ENCODE peak calls at places on chromosomes 12 and 14, in nine cellular contexts. One of them, this sample, is unnamed.

GRCh38 chr14:94378527-94379290 is 9.7 kb downstream of the SERPINA1 start:
- DNase-seq in epithelial cell of esophagus: no peak
- DNase-seq in AG08395: no peak
- DNase-seq in activated CD8-positive, alpha-beta T cell treated with anti-CD3 and anti-CD28 coated beads for 36 hours: no peak
- DNase-seq in NCI-H1092: no peak
- DNase-seq in activated CD4-positive, alpha-beta T cell treated with anti-CD3 and anti-CD28 coated beads, Interleukin-2, amount 50 U/mL, for 48 hours: no peak
- DNase-seq in NCI-H1436: no peak
- DNase-seq in frontal cortex: no peak
- DNase-seq in cardiac fibroblast: no peak
- DNase-seq in this sample: no peak

GRCh38 chr12:111055181-111055880 is 135.0 kb upstream of the MYL2 start:
- DNase-seq in epithelial cell of esophagus: no peak
- DNase-seq in AG08395: no peak
- DNase-seq in activated CD8-positive, alpha-beta T cell treated with anti-CD3 and anti-CD28 coated beads for 36 hours: no peak
- DNase-seq in NCI-H1092: no peak
- DNase-seq in activated CD4-positive, alpha-beta T cell treated with anti-CD3 and anti-CD28 coated beads, Interleukin-2, amount 50 U/mL, for 48 hours: no peak
- DNase-seq in NCI-H1436: no peak
- DNase-seq in frontal cortex: no peak
- DNase-seq in cardiac fibroblast: no peak
- DNase-seq in this sample: no peak

GRCh38 chr12:22083167-22083566 is 37.1 kb downstream of the CMAS start:
- DNase-seq in epithelial cell of esophagus: peak
- DNase-seq in AG08395: peak
- DNase-seq in activated CD8-positive, alpha-beta T cell treated with anti-CD3 and anti-CD28 coated beads for 36 hours: peak
- DNase-seq in NCI-H1092: no peak
- DNase-seq in activated CD4-positive, alpha-beta T cell treated with anti-CD3 and anti-CD28 coated beads, Interleukin-2, amount 50 U/mL, for 48 hours: no peak
- DNase-seq in NCI-H1436: no peak
- DNase-seq in frontal cortex: peak
- DNase-seq in cardiac fibroblast: peak
- DNase-seq in this sample: no peak

GRCh38 chr12:83389237-83389996 is 702.7 kb downstream of the TMTC2 start:
- DNase-seq in epithelial cell of esophagus: peak
- DNase-seq in AG08395: no peak
- DNase-seq in activated CD8-positive, alpha-beta T cell treated with anti-CD3 and anti-CD28 coated beads for 36 hours: peak
- DNase-seq in NCI-H1092: no peak
- DNase-seq in activated CD4-positive, alpha-beta T cell treated with anti-CD3 and anti-CD28 coated beads, Interleukin-2, amount 50 U/mL, for 48 hours: peak
- DNase-seq in NCI-H1436: no peak
- DNase-seq in frontal cortex: no peak
- DNase-seq in cardiac fibroblast: no peak
- DNase-seq in this sample: peak

GRCh38 chr12:52579468-52580450 is 6.1 kb upstream of the KRT74 start:
- DNase-seq in epithelial cell of esophagus: peak
- DNase-seq in AG08395: no peak
- DNase-seq in activated CD8-positive, alpha-beta T cell treated with anti-CD3 and anti-CD28 coated beads for 36 hours: no peak
- DNase-seq in NCI-H1092: no peak
- DNase-seq in activated CD4-positive, alpha-beta T cell treated with anti-CD3 and anti-CD28 coated beads, Interleukin-2, amount 50 U/mL, for 48 hours: no peak
- DNase-seq in NCI-H1436: no peak
- DNase-seq in frontal cortex: no peak
- DNase-seq in cardiac fibroblast: no peak
- DNase-seq in this sample: no peak

GRCh38 chr14:20846560-20846959 is 43.9 kb upstream of the RNASE1 start:
- DNase-seq in epithelial cell of esophagus: no peak
- DNase-seq in AG08395: no peak
- DNase-seq in activated CD8-positive, alpha-beta T cell treated with anti-CD3 and anti-CD28 coated beads for 36 hours: no peak
- DNase-seq in NCI-H1092: no peak
- DNase-seq in activated CD4-positive, alpha-beta T cell treated with anti-CD3 and anti-CD28 coated beads, Interleukin-2, amount 50 U/mL, for 48 hours: no peak
- DNase-seq in NCI-H1436: no peak
- DNase-seq in frontal cortex: no peak
- DNase-seq in cardiac fibroblast: no peak
- DNase-seq in this sample: no peak

GRCh38 chr12:72271401-72271740 is 799 bp upstream of the TRHDE start:
- DNase-seq in epithelial cell of esophagus: no peak
- DNase-seq in AG08395: peak
- DNase-seq in activated CD8-positive, alpha-beta T cell treated with anti-CD3 and anti-CD28 coated beads for 36 hours: peak
- DNase-seq in NCI-H1092: peak
- DNase-seq in activated CD4-positive, alpha-beta T cell treated with anti-CD3 and anti-CD28 coated beads, Interleukin-2, amount 50 U/mL, for 48 hours: no peak
- DNase-seq in NCI-H1436: no peak
- DNase-seq in frontal cortex: no peak
- DNase-seq in cardiac fibroblast: no peak
- DNase-seq in this sample: no peak

GRCh38 chr12:30047499-30048262 is 263.9 kb upstream of the TMTC1 start:
- DNase-seq in epithelial cell of esophagus: no peak
- DNase-seq in AG08395: no peak
- DNase-seq in activated CD8-positive, alpha-beta T cell treated with anti-CD3 and anti-CD28 coated beads for 36 hours: no peak
- DNase-seq in NCI-H1092: peak
- DNase-seq in activated CD4-positive, alpha-beta T cell treated with anti-CD3 and anti-CD28 coated beads, Interleukin-2, amount 50 U/mL, for 48 hours: no peak
- DNase-seq in NCI-H1436: peak
- DNase-seq in frontal cortex: no peak
- DNase-seq in cardiac fibroblast: peak
- DNase-seq in this sample: no peak

GRCh38 chr14:104878582-104878981 is 13.5 kb downstream of the CEP170B start:
- DNase-seq in epithelial cell of esophagus: no peak
- DNase-seq in AG08395: no peak
- DNase-seq in activated CD8-positive, alpha-beta T cell treated with anti-CD3 and anti-CD28 coated beads for 36 hours: no peak
- DNase-seq in NCI-H1092: no peak
- DNase-seq in activated CD4-positive, alpha-beta T cell treated with anti-CD3 and anti-CD28 coated beads, Interleukin-2, amount 50 U/mL, for 48 hours: no peak
- DNase-seq in NCI-H1436: no peak
- DNase-seq in frontal cortex: no peak
- DNase-seq in cardiac fibroblast: no peak
- DNase-seq in this sample: no peak

GRCh38 chr12:6912164-6912956 is 2.0 kb upstream of the ENO2 start:
- DNase-seq in epithelial cell of esophagus: no peak
- DNase-seq in AG08395: no peak
- DNase-seq in activated CD8-positive, alpha-beta T cell treated with anti-CD3 and anti-CD28 coated beads for 36 hours: no peak
- DNase-seq in NCI-H1092: no peak
- DNase-seq in activated CD4-positive, alpha-beta T cell treated with anti-CD3 and anti-CD28 coated beads, Interleukin-2, amount 50 U/mL, for 48 hours: no peak
- DNase-seq in NCI-H1436: no peak
- DNase-seq in frontal cortex: no peak
- DNase-seq in cardiac fibroblast: no peak
- DNase-seq in this sample: no peak

GRCh38 chr12:106632797-106633450 is 50.1 kb downstream of the RFX4 start:
- DNase-seq in epithelial cell of esophagus: no peak
- DNase-seq in AG08395: no peak
- DNase-seq in activated CD8-positive, alpha-beta T cell treated with anti-CD3 and anti-CD28 coated beads for 36 hours: no peak
- DNase-seq in NCI-H1092: no peak
- DNase-seq in activated CD4-positive, alpha-beta T cell treated with anti-CD3 and anti-CD28 coated beads, Interleukin-2, amount 50 U/mL, for 48 hours: no peak
- DNase-seq in NCI-H1436: no peak
- DNase-seq in frontal cortex: no peak
- DNase-seq in cardiac fibroblast: no peak
- DNase-seq in this sample: no peak

GRCh38 chr14:76811561-76811960 is 1.1 kb downstream of the ANGEL1 start:
- DNase-seq in epithelial cell of esophagus: no peak
- DNase-seq in AG08395: no peak
- DNase-seq in activated CD8-positive, alpha-beta T cell treated with anti-CD3 and anti-CD28 coated beads for 36 hours: no peak
- DNase-seq in NCI-H1092: no peak
- DNase-seq in activated CD4-positive, alpha-beta T cell treated with anti-CD3 and anti-CD28 coated beads, Interleukin-2, amount 50 U/mL, for 48 hours: no peak
- DNase-seq in NCI-H1436: no peak
- DNase-seq in frontal cortex: no peak
- DNase-seq in cardiac fibroblast: peak
- DNase-seq in this sample: no peak

GRCh38 chr12:2319747-2320146 is 267.0 kb downstream of the CACNA1C start:
- DNase-seq in epithelial cell of esophagus: no peak
- DNase-seq in AG08395: peak
- DNase-seq in activated CD8-positive, alpha-beta T cell treated with anti-CD3 and anti-CD28 coated beads for 36 hours: no peak
- DNase-seq in NCI-H1092: no peak
- DNase-seq in activated CD4-positive, alpha-beta T cell treated with anti-CD3 and anti-CD28 coated beads, Interleukin-2, amount 50 U/mL, for 48 hours: no peak
- DNase-seq in NCI-H1436: no peak
- DNase-seq in frontal cortex: no peak
- DNase-seq in cardiac fibroblast: peak
- DNase-seq in this sample: no peak

GRCh38 chr12:121326996-121327674 is 25.1 kb downstream of the ANAPC5 start:
- DNase-seq in epithelial cell of esophagus: no peak
- DNase-seq in AG08395: no peak
- DNase-seq in activated CD8-positive, alpha-beta T cell treated with anti-CD3 and anti-CD28 coated beads for 36 hours: no peak
- DNase-seq in NCI-H1092: no peak
- DNase-seq in activated CD4-positive, alpha-beta T cell treated with anti-CD3 and anti-CD28 coated beads, Interleukin-2, amount 50 U/mL, for 48 hours: no peak
- DNase-seq in NCI-H1436: no peak
- DNase-seq in frontal cortex: peak
- DNase-seq in cardiac fibroblast: no peak
- DNase-seq in this sample: no peak

GRCh38 chr12:104758771-104759170 is 199.3 kb downstream of the SLC41A2 start:
- DNase-seq in epithelial cell of esophagus: no peak
- DNase-seq in AG08395: no peak
- DNase-seq in activated CD8-positive, alpha-beta T cell treated with anti-CD3 and anti-CD28 coated beads for 36 hours: no peak
- DNase-seq in NCI-H1092: no peak
- DNase-seq in activated CD4-positive, alpha-beta T cell treated with anti-CD3 and anti-CD28 coated beads, Interleukin-2, amount 50 U/mL, for 48 hours: no peak
- DNase-seq in NCI-H1436: no peak
- DNase-seq in frontal cortex: no peak
- DNase-seq in cardiac fibroblast: no peak
- DNase-seq in this sample: no peak

GRCh38 chr14:77026166-77026929 is 2.2 kb downstream of the IRF2BPL start:
- DNase-seq in epithelial cell of esophagus: peak
- DNase-seq in AG08395: no peak
- DNase-seq in activated CD8-positive, alpha-beta T cell treated with anti-CD3 and anti-CD28 coated beads for 36 hours: no peak
- DNase-seq in NCI-H1092: no peak
- DNase-seq in activated CD4-positive, alpha-beta T cell treated with anti-CD3 and anti-CD28 coated beads, Interleukin-2, amount 50 U/mL, for 48 hours: no peak
- DNase-seq in NCI-H1436: no peak
- DNase-seq in frontal cortex: no peak
- DNase-seq in cardiac fibroblast: peak
- DNase-seq in this sample: peak

GRCh38 chr14:58730793-58731464 is 93.2 kb downstream of the DACT1 start:
- DNase-seq in epithelial cell of esophagus: peak
- DNase-seq in AG08395: peak
- DNase-seq in activated CD8-positive, alpha-beta T cell treated with anti-CD3 and anti-CD28 coated beads for 36 hours: no peak
- DNase-seq in NCI-H1092: no peak
- DNase-seq in activated CD4-positive, alpha-beta T cell treated with anti-CD3 and anti-CD28 coated beads, Interleukin-2, amount 50 U/mL, for 48 hours: no peak
- DNase-seq in NCI-H1436: no peak
- DNase-seq in frontal cortex: no peak
- DNase-seq in cardiac fibroblast: peak
- DNase-seq in this sample: no peak

GRCh38 chr12:51330186-51330585 is 6.2 kb upstream of the BIN2 start:
- DNase-seq in epithelial cell of esophagus: no peak
- DNase-seq in AG08395: no peak
- DNase-seq in activated CD8-positive, alpha-beta T cell treated with anti-CD3 and anti-CD28 coated beads for 36 hours: no peak
- DNase-seq in NCI-H1092: no peak
- DNase-seq in activated CD4-positive, alpha-beta T cell treated with anti-CD3 and anti-CD28 coated beads, Interleukin-2, amount 50 U/mL, for 48 hours: no peak
- DNase-seq in NCI-H1436: no peak
- DNase-seq in frontal cortex: no peak
- DNase-seq in cardiac fibroblast: no peak
- DNase-seq in this sample: no peak

GRCh38 chr14:104361921-104362681 is 217.5 kb upstream of the C14orf180 start:
- DNase-seq in epithelial cell of esophagus: no peak
- DNase-seq in AG08395: no peak
- DNase-seq in activated CD8-positive, alpha-beta T cell treated with anti-CD3 and anti-CD28 coated beads for 36 hours: no peak
- DNase-seq in NCI-H1092: no peak
- DNase-seq in activated CD4-positive, alpha-beta T cell treated with anti-CD3 and anti-CD28 coated beads, Interleukin-2, amount 50 U/mL, for 48 hours: no peak
- DNase-seq in NCI-H1436: no peak
- DNase-seq in frontal cortex: no peak
- DNase-seq in cardiac fibroblast: no peak
- DNase-seq in this sample: no peak

GRCh38 chr14:103542545-103543088 is 13.6 kb downstream of the TRMT61A start:
- DNase-seq in epithelial cell of esophagus: no peak
- DNase-seq in AG08395: peak
- DNase-seq in activated CD8-positive, alpha-beta T cell treated with anti-CD3 and anti-CD28 coated beads for 36 hours: no peak
- DNase-seq in NCI-H1092: peak
- DNase-seq in activated CD4-positive, alpha-beta T cell treated with anti-CD3 and anti-CD28 coated beads, Interleukin-2, amount 50 U/mL, for 48 hours: no peak
- DNase-seq in NCI-H1436: peak
- DNase-seq in frontal cortex: peak
- DNase-seq in cardiac fibroblast: no peak
- DNase-seq in this sample: no peak

GRCh38 chr12:11578461-11578993 is 70.9 kb upstream of the ETV6 start:
- DNase-seq in epithelial cell of esophagus: no peak
- DNase-seq in AG08395: no peak
- DNase-seq in activated CD8-positive, alpha-beta T cell treated with anti-CD3 and anti-CD28 coated beads for 36 hours: no peak
- DNase-seq in NCI-H1092: no peak
- DNase-seq in activated CD4-positive, alpha-beta T cell treated with anti-CD3 and anti-CD28 coated beads, Interleukin-2, amount 50 U/mL, for 48 hours: peak
- DNase-seq in NCI-H1436: no peak
- DNase-seq in frontal cortex: no peak
- DNase-seq in cardiac fibroblast: no peak
- DNase-seq in this sample: peak

GRCh38 chr12:118773956-118774723 is 207.2 kb upstream of the SRRM4 start:
- DNase-seq in epithelial cell of esophagus: no peak
- DNase-seq in AG08395: no peak
- DNase-seq in activated CD8-positive, alpha-beta T cell treated with anti-CD3 and anti-CD28 coated beads for 36 hours: no peak
- DNase-seq in NCI-H1092: peak
- DNase-seq in activated CD4-positive, alpha-beta T cell treated with anti-CD3 and anti-CD28 coated beads, Interleukin-2, amount 50 U/mL, for 48 hours: no peak
- DNase-seq in NCI-H1436: peak
- DNase-seq in frontal cortex: no peak
- DNase-seq in cardiac fibroblast: no peak
- DNase-seq in this sample: no peak

GRCh38 chr12:607541-608001 is 55.7 kb downstream of the NINJ2 start:
- DNase-seq in epithelial cell of esophagus: peak
- DNase-seq in AG08395: no peak
- DNase-seq in activated CD8-positive, alpha-beta T cell treated with anti-CD3 and anti-CD28 coated beads for 36 hours: peak
- DNase-seq in NCI-H1092: no peak
- DNase-seq in activated CD4-positive, alpha-beta T cell treated with anti-CD3 and anti-CD28 coated beads, Interleukin-2, amount 50 U/mL, for 48 hours: no peak
- DNase-seq in NCI-H1436: no peak
- DNase-seq in frontal cortex: no peak
- DNase-seq in cardiac fibroblast: no peak
- DNase-seq in this sample: no peak

GRCh38 chr12:45726594-45727300 is 2.8 kb upstream of the ARID2 start:
- DNase-seq in epithelial cell of esophagus: peak
- DNase-seq in AG08395: peak
- DNase-seq in activated CD8-positive, alpha-beta T cell treated with anti-CD3 and anti-CD28 coated beads for 36 hours: peak
- DNase-seq in NCI-H1092: peak
- DNase-seq in activated CD4-positive, alpha-beta T cell treated with anti-CD3 and anti-CD28 coated beads, Interleukin-2, amount 50 U/mL, for 48 hours: peak
- DNase-seq in NCI-H1436: no peak
- DNase-seq in frontal cortex: no peak
- DNase-seq in cardiac fibroblast: peak
- DNase-seq in this sample: peak

GRCh38 chr12:107597695-107598410 is 87.7 kb upstream of the PWP1 start:
- DNase-seq in epithelial cell of esophagus: no peak
- DNase-seq in AG08395: no peak
- DNase-seq in activated CD8-positive, alpha-beta T cell treated with anti-CD3 and anti-CD28 coated beads for 36 hours: no peak
- DNase-seq in NCI-H1092: no peak
- DNase-seq in activated CD4-positive, alpha-beta T cell treated with anti-CD3 and anti-CD28 coated beads, Interleukin-2, amount 50 U/mL, for 48 hours: no peak
- DNase-seq in NCI-H1436: no peak
- DNase-seq in frontal cortex: no peak
- DNase-seq in cardiac fibroblast: no peak
- DNase-seq in this sample: no peak

GRCh38 chr12:94309348-94309747 is 150.3 kb downstream of the CEP83 start:
- DNase-seq in epithelial cell of esophagus: no peak
- DNase-seq in AG08395: no peak
- DNase-seq in activated CD8-positive, alpha-beta T cell treated with anti-CD3 and anti-CD28 coated beads for 36 hours: no peak
- DNase-seq in NCI-H1092: no peak
- DNase-seq in activated CD4-positive, alpha-beta T cell treated with anti-CD3 and anti-CD28 coated beads, Interleukin-2, amount 50 U/mL, for 48 hours: no peak
- DNase-seq in NCI-H1436: no peak
- DNase-seq in frontal cortex: no peak
- DNase-seq in cardiac fibroblast: no peak
- DNase-seq in this sample: no peak